ENCODE peak calls at places on chromosomes 6 and 20, in nine cellular contexts. S is BE2C, M is keratinocyte, L is tibial artery, U is suprapubic skin, X is GM23338, H is endothelial cell of umbilical vein, E is right atrium auricular region, W is pancreas. A is an unnamed sample.

GRCh38 chr6:82875573-82876185 is 190.0 kb downstream of the UBE3D start:
- DNase-seq in S (no peak), M (peak; percentile 50), L (no peak), U (no peak), X (no peak), H (peak; percentile 86), E (no peak), W (no peak), A (no peak)

GRCh38 chr20:5150226-5151076 is 23.6 kb downstream of the CDS2 start:
- DNase-seq in S (no peak), M (no peak), L (no peak), U (no peak), X (no peak), H (no peak), E (no peak), W (no peak), A (no peak)

GRCh38 chr6:129634411-129635230 is 75.4 kb downstream of the ARHGAP18 start:
- DNase-seq in S (no peak), M (no peak), L (no peak), U (no peak), X (no peak), H (no peak), E (no peak), W (no peak), A (no peak)

GRCh38 chr20:2164966-2165365 is 63.3 kb downstream of the STK35 start:
- DNase-seq in S (no peak), M (no peak), L (peak; percentile 31), U (peak; percentile 59), X (no peak), H (no peak), E (no peak), W (no peak), A (no peak)

GRCh38 chr6:152096863-152097496 is 289.5 kb downstream of the ESR1 start:
- DNase-seq in S (no peak), M (no peak), L (no peak), U (no peak), X (no peak), H (peak; percentile 71), E (no peak), W (no peak), A (no peak)

GRCh38 chr6:33716379-33716778 is 4.9 kb upstream of the UQCC2 start:
- DNase-seq in S (no peak), M (no peak), L (no peak), U (no peak), X (no peak), H (no peak), E (no peak), W (peak; percentile 86), A (no peak)

GRCh38 chr6:33298773-33299236 is at the start of gene RGL2:
- DNase-seq in S (peak; percentile 38), M (no peak), L (peak; percentile 95), U (peak; percentile 94), X (peak; percentile 52), H (no peak), E (peak; percentile 79), W (peak; percentile 72), A (peak; percentile 90)

GRCh38 chr20:61903575-61904340 is 161.9 kb downstream of the TAF4 start:
- DNase-seq in S (no peak), M (no peak), L (no peak), U (no peak), X (peak; percentile 24), H (no peak), E (no peak), W (no peak), A (no peak)

GRCh38 chr6:37141291-37142046 is 28.5 kb upstream of the PIM1 start:
- DNase-seq in S (no peak), M (no peak), L (no peak), U (no peak), X (peak; percentile 97), H (no peak), E (no peak), W (no peak), A (no peak)

GRCh38 chr20:9498322-9498721 is 16.1 kb upstream of the LAMP5 start:
- DNase-seq in S (no peak), M (no peak), L (no peak), U (no peak), X (no peak), H (no peak), E (no peak), W (no peak), A (no peak)

GRCh38 chr20:3797592-3798404 is 1.7 kb downstream of the CDC25B start:
- DNase-seq in S (no peak), M (no peak), L (no peak), U (no peak), X (no peak), H (no peak), E (no peak), W (no peak), A (no peak)

GRCh38 chr20:2301164-2301622 is 5.4 kb downstream of the TGM3 start:
- DNase-seq in S (no peak), M (no peak), L (peak; percentile 72), U (peak; percentile 80), X (no peak), H (no peak), E (peak; percentile 67), W (no peak), A (peak; percentile 42)

GRCh38 chr20:53844259-53844658 is 226.1 kb downstream of the BCAS1 start:
- DNase-seq in S (no peak), M (no peak), L (no peak), U (no peak), X (no peak), H (no peak), E (no peak), W (no peak), A (no peak)

GRCh38 chr6:157538698-157539097 is 157.7 kb downstream of the ZDHHC14 start:
- DNase-seq in S (no peak), M (no peak), L (peak; percentile 33), U (no peak), X (no peak), H (no peak), E (no peak), W (no peak), A (no peak)

GRCh38 chr6:157539900-157540752 is 159.1 kb downstream of the ZDHHC14 start:
- DNase-seq in S (no peak), M (no peak), L (no peak), U (no peak), X (no peak), H (no peak), E (no peak), W (no peak), A (no peak)

GRCh38 chr6:157538163-157538562 is 157.2 kb downstream of the ZDHHC14 start:
- DNase-seq in S (no peak), M (no peak), L (no peak), U (no peak), X (no peak), H (no peak), E (no peak), W (no peak), A (no peak)

GRCh38 chr6:157537518-157537917 is 156.5 kb downstream of the ZDHHC14 start:
- DNase-seq in S (no peak), M (no peak), L (no peak), U (no peak), X (no peak), H (no peak), E (no peak), W (no peak), A (no peak)

GRCh38 chr6:157539421-157539822 is 158.4 kb downstream of the ZDHHC14 start:
- DNase-seq in S (no peak), M (no peak), L (no peak), U (no peak), X (no peak), H (no peak), E (no peak), W (no peak), A (no peak)
- H3K4me1 ChIP-seq in S (peaks cover 7% of the 10 kb centered on the region), M (peaks cover 20% of the 10 kb centered on the region), L (peaks cover 6% of the 10 kb centered on the region), U (peaks cover 29% of the 10 kb centered on the region), X (peaks cover 18% of the 10 kb centered on the region), H (peaks cover 20% of the 10 kb centered on the region), E (no peaks in the 10 kb centered on the region), W (peaks cover 4% of the 10 kb centered on the region), A (peaks cover 29% of the 10 kb centered on the region)

GRCh38 chr6:29531668-29532067 is 27.9 kb downstream of the UBD start:
- DNase-seq in S (no peak), M (no peak), L (no peak), U (no peak), X (no peak), H (no peak), E (no peak), W (no peak), A (no peak)

GRCh38 chr6:29529956-29530355 is 29.6 kb downstream of the UBD start:
- DNase-seq in S (no peak), M (no peak), L (no peak), U (no peak), X (no peak), H (no peak), E (no peak), W (no peak), A (no peak)

GRCh38 chr6:29528988-29529560 is 30.5 kb downstream of the UBD start:
- DNase-seq in S (no peak), M (no peak), L (no peak), U (no peak), X (no peak), H (no peak), E (no peak), W (no peak), A (no peak)

GRCh38 chr6:29530671-29531310 is 28.7 kb downstream of the UBD start:
- DNase-seq in S (no peak), M (no peak), L (no peak), U (no peak), X (no peak), H (no peak), E (no peak), W (no peak), A (no peak)

DNA sequence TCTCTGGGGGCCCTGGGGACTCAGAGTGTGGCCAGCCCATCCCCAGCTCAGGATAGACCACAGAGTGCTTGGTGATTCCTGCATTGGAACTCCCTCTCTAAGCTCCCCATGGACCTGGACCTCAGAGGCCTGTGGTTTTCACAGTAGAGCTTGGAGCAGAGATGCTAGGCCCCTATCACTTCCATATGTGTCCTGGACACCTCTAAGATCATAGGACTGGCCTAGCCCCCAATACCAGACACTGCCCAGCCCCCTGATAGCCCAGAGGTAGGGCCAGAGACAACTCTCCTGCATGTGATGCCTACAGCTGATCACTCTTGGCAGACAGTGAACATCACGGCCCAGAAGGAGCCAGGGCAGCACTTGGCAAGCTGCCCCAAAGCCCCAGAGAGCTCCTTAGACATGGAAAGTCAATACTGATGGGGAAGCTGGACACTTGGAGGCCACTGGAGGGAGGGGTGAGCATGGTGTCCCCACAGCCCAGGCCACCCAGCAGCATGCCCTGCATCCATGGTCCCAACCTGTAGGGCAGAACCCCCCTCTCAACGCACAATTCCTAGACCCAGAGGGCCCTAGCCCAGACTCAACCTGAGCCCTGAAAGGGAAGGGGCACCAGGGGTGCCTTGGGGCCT is 27.1 kb downstream of the UBD start:
- DNase-seq in S (no peak), M (no peak), L (no peak), U (no peak), X (no peak), H (no peak), E (no peak), W (no peak), A (no peak)
- H3K36me3 ChIP-seq in S (no peaks in the 10 kb centered on the region), M (no peaks in the 10 kb centered on the region), L (no peaks in the 10 kb centered on the region), U (no peaks in the 10 kb centered on the region), X (no peaks in the 10 kb centered on the region), H (no peaks in the 10 kb centered on the region), E (no peaks in the 10 kb centered on the region), W (no peaks in the 10 kb centered on the region), A (no peaks in the 10 kb centered on the region)

GRCh38 chr6:28125396-28125795 is 987 bp downstream of the ZSCAN16 start:
- DNase-seq in S (no peak), M (no peak), L (no peak), U (no peak), X (no peak), H (no peak), E (no peak), W (no peak), A (no peak)
- H3K4me3 ChIP-seq in S (peak overlapping the region; percentile 87), M (no peak overlapping the region), L (no peak overlapping the region), U (no peak overlapping the region), X (peak overlapping the region; percentile 75), H (peak overlapping the region; percentile 77), E (no peak overlapping the region), W (no peak overlapping the region), A (no peak overlapping the region)

GRCh38 chr6:142819603-142820335 is 125.2 kb downstream of the HIVEP2 start:
- DNase-seq in S (no peak), M (no peak), L (no peak), U (no peak), X (no peak), H (peak; percentile 95), E (no peak), W (no peak), A (no peak)
- H3K4me1 ChIP-seq in S (no peaks in the 10 kb centered on the region), M (peaks cover 13% of the 10 kb centered on the region), L (peaks cover 6% of the 10 kb centered on the region), U (peaks cover 49% of the 10 kb centered on the region), X (peaks cover 5% of the 10 kb centered on the region), H (peaks cover 16% of the 10 kb centered on the region), E (no peaks in the 10 kb centered on the region), W (peaks cover 14% of the 10 kb centered on the region), A (peaks cover 70% of the 10 kb centered on the region)